ENCODE peak calls at places on chromosome X, in seven cellular contexts. M, S, C, B, I, D and E are unnamed samples.

GRCh38 chrX:11893933-11894710 is 136.1 kb downstream of the MSL3 start:
- DNase-seq in M (no peak), S (no peak), C (no peak), B (no peak), I (peak), D (no peak), E (no peak)

GRCh38 chrX:48715066-48715465 is 18.5 kb downstream of the SUV39H1 start:
- DNase-seq in M (no peak), S (no peak), C (peak), B (no peak), I (peak), D (no peak), E (no peak)

GRCh38 chrX:46649421-46650260 is 76.1 kb downstream of the CHST7 start:
- DNase-seq in M (peak), S (peak), C (peak), B (no peak), I (no peak), D (peak), E (no peak)

GRCh38 chrX:47927212-47927611 is 76.6 kb downstream of the ZNF182 start:
- DNase-seq in M (no peak), S (no peak), C (no peak), B (no peak), I (no peak), D (no peak), E (no peak)

GRCh38 chrX:70022608-70023007 is 27.1 kb downstream of the AWAT2 start:
- DNase-seq in M (no peak), S (no peak), C (no peak), B (no peak), I (no peak), D (no peak), E (no peak)

GRCh38 chrX:154730271-154730883 is 20.5 kb downstream of the GAB3 start:
- DNase-seq in M (no peak), S (no peak), C (peak), B (peak), I (no peak), D (no peak), E (no peak)

GRCh38 chrX:132001127-132001526 is 22.0 kb upstream of the STK26 start:
- DNase-seq in M (no peak), S (no peak), C (no peak), B (no peak), I (peak), D (no peak), E (no peak)

GRCh38 chrX:55118574-55118973 is 29.8 kb downstream of the PAGE2 start:
- DNase-seq in M (no peak), S (no peak), C (no peak), B (no peak), I (no peak), D (no peak), E (no peak)

GRCh38 chrX:16462912-16463311 is 187.0 kb upstream of the S100G start:
- DNase-seq in M (no peak), S (no peak), C (no peak), B (no peak), I (no peak), D (no peak), E (no peak)

GRCh38 chrX:9337056-9337455 is 127.8 kb upstream of the TBL1X start:
- DNase-seq in M (no peak), S (no peak), C (peak), B (no peak), I (no peak), D (no peak), E (no peak)

GRCh38 chrX:40205471-40205870 is 107.7 kb upstream of the BCOR start:
- DNase-seq in M (no peak), S (no peak), C (no peak), B (no peak), I (no peak), D (peak), E (no peak)

DNA sequence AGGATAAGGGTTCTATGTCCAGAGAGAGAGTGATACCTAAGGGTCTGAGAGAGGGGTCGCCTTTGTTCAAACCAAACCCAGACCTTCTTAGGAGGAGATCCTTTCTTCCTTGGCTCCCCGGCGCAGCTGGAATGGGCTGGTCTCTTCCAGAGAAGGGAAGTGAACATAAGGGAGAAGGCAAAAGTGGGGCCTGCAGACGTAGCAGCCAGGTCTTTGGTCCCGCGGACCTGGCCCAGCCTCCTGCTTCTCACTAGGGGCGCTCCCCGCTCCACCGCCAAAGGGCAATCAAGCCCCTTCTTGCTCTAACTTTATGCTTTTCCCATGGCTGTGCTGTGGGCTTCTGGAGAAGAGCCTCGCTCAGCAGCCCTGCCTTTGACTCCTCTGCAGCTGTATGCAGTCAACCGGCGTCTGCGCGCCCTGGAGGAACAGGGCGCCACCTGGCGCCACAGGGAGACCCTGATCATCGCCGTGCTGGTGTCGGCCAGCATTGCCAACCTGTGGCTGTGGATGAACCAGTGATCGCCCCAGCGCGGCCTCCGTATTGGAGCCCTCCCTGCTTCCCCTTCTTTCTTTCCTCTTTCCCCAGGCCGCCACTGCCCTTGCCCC is 6.5 kb downstream of the FATE1 start:
- DNase-seq in M (no peak), S (peak), C (peak), B (no peak), I (peak), D (peak), E (no peak)
- TF ChIP-seq CTCF in M (no peak), S (no peak), C (peak), B (peak), I (peak), D (no peak), E (peak)

DNA sequence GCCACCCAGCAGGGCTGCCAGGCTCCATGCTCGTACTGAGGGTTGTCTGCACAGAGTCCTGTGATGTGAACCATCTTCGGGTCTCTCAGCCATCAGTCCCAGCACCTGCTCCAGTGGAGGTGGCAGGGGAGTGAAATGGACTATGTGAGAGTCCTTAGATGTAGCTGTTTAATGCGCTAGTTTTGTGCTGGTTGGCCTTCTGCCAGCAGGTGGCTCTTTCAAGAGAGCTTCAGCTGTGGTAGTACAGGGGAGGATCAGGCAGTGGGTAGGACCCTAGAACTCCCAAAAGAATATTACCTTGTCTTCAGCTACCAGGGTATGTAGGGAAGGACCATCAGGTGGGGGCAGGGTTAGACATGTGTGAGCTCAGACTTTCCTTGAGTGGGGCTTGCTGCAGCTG is 1066.0 kb downstream of the GLUD2 start:
- DNase-seq in M (no peak), S (no peak), C (no peak), B (no peak), I (no peak), D (peak), E (no peak)
- TF ChIP-seq CTCF in M (no peak), S (no peak), C (no peak), B (no peak), I (no peak), D (no peak), E (no peak)

GRCh38 chrX:110588164-110588563 is 207.5 kb downstream of the CHRDL1 start:
- DNase-seq in M (no peak), S (no peak), C (no peak), B (no peak), I (no peak), D (no peak), E (no peak)

GRCh38 chrX:110588853-110589252 is 206.8 kb downstream of the CHRDL1 start:
- DNase-seq in M (no peak), S (no peak), C (no peak), B (no peak), I (no peak), D (no peak), E (no peak)
- TF ChIP-seq CTCF in M (no peak), S (no peak), C (no peak), B (no peak), I (no peak), D (no peak), E (no peak)

DNA sequence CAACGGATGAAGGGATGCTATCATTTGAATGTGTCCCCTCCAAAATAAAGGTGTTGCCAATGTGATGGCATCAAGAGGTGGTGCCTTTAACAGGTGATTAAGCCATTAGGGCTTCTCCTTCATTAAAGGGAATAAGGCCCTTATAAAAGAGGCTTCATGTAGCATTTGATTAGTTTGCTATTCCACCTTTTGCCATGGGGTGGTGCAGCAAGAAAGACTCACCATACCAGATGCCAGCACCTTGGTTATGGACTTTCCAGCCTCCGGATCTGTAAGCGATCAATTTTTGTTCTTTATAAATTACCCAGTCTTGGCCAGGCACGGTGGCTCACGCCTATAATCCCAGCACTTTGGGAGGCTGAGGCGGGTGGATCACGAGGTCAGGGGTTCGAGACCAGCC is 7.9 kb upstream of the SLC25A43 start:
- DNase-seq in M (peak), S (peak), C (peak), B (no peak), I (peak), D (no peak), E (peak)
- TF ChIP-seq CTCF in M (peak), S (peak), C (peak), B (no peak), I (peak), D (no peak), E (peak)

DNA sequence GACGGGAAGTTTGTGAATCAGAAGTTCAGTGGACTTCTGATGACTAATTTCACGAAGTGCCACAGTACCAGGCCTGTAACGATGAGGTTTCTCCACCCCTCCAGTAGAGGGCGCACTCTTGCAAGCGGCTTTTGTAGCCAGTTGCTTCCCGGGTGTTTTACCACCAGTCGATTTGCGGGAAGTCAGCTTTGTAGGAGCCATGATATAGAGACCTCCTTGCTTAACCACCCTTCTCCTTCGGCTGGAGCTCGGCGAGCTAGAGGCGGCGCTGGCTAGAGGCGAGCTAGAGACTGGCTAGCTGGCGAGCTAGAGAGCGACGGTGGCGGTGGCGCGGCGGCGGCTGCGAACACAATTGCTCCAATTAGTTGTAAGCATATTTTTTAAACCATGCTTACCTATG is 72.0 kb downstream of the IL1RAPL1 start:
- DNase-seq in M (peak), S (no peak), C (no peak), B (no peak), I (no peak), D (peak), E (no peak)
- TF ChIP-seq CTCF in M (peak), S (no peak), C (peak), B (peak), I (peak), D (peak), E (peak)